ENCODE peak calls at places on chromosomes 13 and 19, in six cellular contexts. One of them, this sample, is unnamed.

GRCh38 chr13:59459972-59460371 is 703.8 kb downstream of the DIAPH3 start:
- DNase-seq in mammary epithelial cell: no peak
- DNase-seq in stimulated activated CD8-positive, alpha-beta memory T cell treated with anti-CD3 and anti-CD28 coated beads, Interleukin-15, amount 100 ng/mL, for 4 hours: no peak
- DNase-seq in COR-L47: no peak
- DNase-seq in aorta: no peak
- DNase-seq in NCI-H1105 treated with DMSO at 0.1 percent for 48 hours: no peak
- DNase-seq in this sample: peak; percentile 13

GRCh38 chr19:3275068-3275582 is 50.7 kb downstream of the CELF5 start:
- DNase-seq in mammary epithelial cell: no peak
- DNase-seq in stimulated activated CD8-positive, alpha-beta memory T cell treated with anti-CD3 and anti-CD28 coated beads, Interleukin-15, amount 100 ng/mL, for 4 hours: no peak
- DNase-seq in COR-L47: peak; percentile 67
- DNase-seq in aorta: no peak
- DNase-seq in NCI-H1105 treated with DMSO at 0.1 percent for 48 hours: peak; percentile 66
- DNase-seq in this sample: peak; percentile 66

GRCh38 chr13:41458939-41459753 is 1.8 kb downstream of the RGCC start:
- DNase-seq in mammary epithelial cell: peak; percentile 53
- DNase-seq in stimulated activated CD8-positive, alpha-beta memory T cell treated with anti-CD3 and anti-CD28 coated beads, Interleukin-15, amount 100 ng/mL, for 4 hours: no peak
- DNase-seq in COR-L47: no peak
- DNase-seq in aorta: no peak
- DNase-seq in NCI-H1105 treated with DMSO at 0.1 percent for 48 hours: no peak
- DNase-seq in this sample: peak; percentile 10

GRCh38 chr13:41533676-41534075 is 76.3 kb downstream of the RGCC start:
- DNase-seq in mammary epithelial cell: no peak
- DNase-seq in stimulated activated CD8-positive, alpha-beta memory T cell treated with anti-CD3 and anti-CD28 coated beads, Interleukin-15, amount 100 ng/mL, for 4 hours: no peak
- DNase-seq in COR-L47: no peak
- DNase-seq in aorta: no peak
- DNase-seq in NCI-H1105 treated with DMSO at 0.1 percent for 48 hours: no peak
- DNase-seq in this sample: no peak

GRCh38 chr13:41848435-41849255 is 112.3 kb downstream of the VWA8 start:
- DNase-seq in mammary epithelial cell: peak; percentile 9
- DNase-seq in stimulated activated CD8-positive, alpha-beta memory T cell treated with anti-CD3 and anti-CD28 coated beads, Interleukin-15, amount 100 ng/mL, for 4 hours: no peak
- DNase-seq in COR-L47: no peak
- DNase-seq in aorta: no peak
- DNase-seq in NCI-H1105 treated with DMSO at 0.1 percent for 48 hours: no peak
- DNase-seq in this sample: no peak

GRCh38 chr13:93004919-93005318 is 221.7 kb upstream of the GPC6 start:
- DNase-seq in mammary epithelial cell: peak; percentile 25
- DNase-seq in stimulated activated CD8-positive, alpha-beta memory T cell treated with anti-CD3 and anti-CD28 coated beads, Interleukin-15, amount 100 ng/mL, for 4 hours: no peak
- DNase-seq in COR-L47: no peak
- DNase-seq in aorta: no peak
- DNase-seq in NCI-H1105 treated with DMSO at 0.1 percent for 48 hours: no peak
- DNase-seq in this sample: peak; percentile 8

GRCh38 chr19:39178296-39179006 is 18.3 kb upstream of the NCCRP1 start:
- DNase-seq in mammary epithelial cell: no peak
- DNase-seq in stimulated activated CD8-positive, alpha-beta memory T cell treated with anti-CD3 and anti-CD28 coated beads, Interleukin-15, amount 100 ng/mL, for 4 hours: no peak
- DNase-seq in COR-L47: no peak
- DNase-seq in aorta: no peak
- DNase-seq in NCI-H1105 treated with DMSO at 0.1 percent for 48 hours: no peak
- DNase-seq in this sample: no peak

GRCh38 chr19:991174-991931 is 7.2 kb downstream of the WDR18 start:
- DNase-seq in mammary epithelial cell: no peak
- DNase-seq in stimulated activated CD8-positive, alpha-beta memory T cell treated with anti-CD3 and anti-CD28 coated beads, Interleukin-15, amount 100 ng/mL, for 4 hours: no peak
- DNase-seq in COR-L47: no peak
- DNase-seq in aorta: peak; percentile 50
- DNase-seq in NCI-H1105 treated with DMSO at 0.1 percent for 48 hours: no peak
- DNase-seq in this sample: no peak

GRCh38 chr19:1844536-1845515 is 3.5 kb downstream of the REXO1 start:
- DNase-seq in mammary epithelial cell: no peak
- DNase-seq in stimulated activated CD8-positive, alpha-beta memory T cell treated with anti-CD3 and anti-CD28 coated beads, Interleukin-15, amount 100 ng/mL, for 4 hours: no peak
- DNase-seq in COR-L47: no peak
- DNase-seq in aorta: no peak
- DNase-seq in NCI-H1105 treated with DMSO at 0.1 percent for 48 hours: no peak
- DNase-seq in this sample: no peak